ENCODE peak calls at places on chromosomes 13 and 19, in six cellular contexts. One of them, this sample, is unnamed.

GRCh38 chr19:4536798-4537197 is 1.8 kb upstream of the PLIN5 start:
- DNase-seq in endothelial cell: no peak
- DNase-seq in uterus: no peak
- DNase-seq in fibroblast of the aortic adventitia: no peak
- DNase-seq in CD4-positive, alpha-beta T cell: no peak
- DNase-seq in heart left ventricle: no peak
- DNase-seq in this sample: no peak

GRCh38 chr13:69050696-69051095 is 1056.9 kb upstream of the ATXN8OS start:
- DNase-seq in fibroblast of the aortic adventitia: no peak
- DNase-seq in heart left ventricle: no peak
- DNase-seq in uterus: no peak
- DNase-seq in CD4-positive, alpha-beta T cell: no peak
- DNase-seq in endothelial cell: no peak
- DNase-seq in this sample: no peak

GRCh38 chr19:50427997-50428425 is 4.7 kb upstream of the MYBPC2 start:
- DNase-seq in CD4-positive, alpha-beta T cell: peak; percentile 31
- DNase-seq in endothelial cell: no peak
- DNase-seq in uterus: peak; percentile 67
- DNase-seq in fibroblast of the aortic adventitia: peak; percentile 73
- DNase-seq in heart left ventricle: peak; percentile 91
- DNase-seq in this sample: peak; percentile 69

GRCh38 chr13:73603646-73604045 is 530.6 kb downstream of the KLF12 start:
- DNase-seq in uterus: no peak
- DNase-seq in CD4-positive, alpha-beta T cell: no peak
- DNase-seq in fibroblast of the aortic adventitia: no peak
- DNase-seq in heart left ventricle: no peak
- DNase-seq in endothelial cell: no peak
- DNase-seq in this sample: no peak

GRCh38 chr13:45781553-45782326 is 69.8 kb downstream of the SIAH3 start:
- DNase-seq in heart left ventricle: peak; percentile 74
- DNase-seq in endothelial cell: no peak
- DNase-seq in fibroblast of the aortic adventitia: peak; percentile 22
- DNase-seq in CD4-positive, alpha-beta T cell: no peak
- DNase-seq in uterus: peak; percentile 29
- DNase-seq in this sample: no peak

GRCh38 chr13:26475176-26476110 is 82.0 kb upstream of the WASF3 start:
- DNase-seq in fibroblast of the aortic adventitia: no peak
- DNase-seq in uterus: no peak
- DNase-seq in endothelial cell: no peak
- DNase-seq in heart left ventricle: no peak
- DNase-seq in CD4-positive, alpha-beta T cell: no peak
- DNase-seq in this sample: no peak

GRCh38 chr13:28449826-28450773 is 44.8 kb downstream of the FLT1 start:
- DNase-seq in heart left ventricle: no peak
- DNase-seq in endothelial cell: no peak
- DNase-seq in CD4-positive, alpha-beta T cell: no peak
- DNase-seq in uterus: no peak
- DNase-seq in fibroblast of the aortic adventitia: peak; percentile 10
- DNase-seq in this sample: peak; percentile 48

GRCh38 chr19:30686252-30686762 is 314.1 kb downstream of the ZNF536 start:
- DNase-seq in fibroblast of the aortic adventitia: peak; percentile 20
- DNase-seq in CD4-positive, alpha-beta T cell: no peak
- DNase-seq in heart left ventricle: no peak
- DNase-seq in endothelial cell: no peak
- DNase-seq in uterus: no peak
- DNase-seq in this sample: peak; percentile 42

GRCh38 chr19:4233282-4233853 is 4.0 kb downstream of the EBI3 start:
- DNase-seq in heart left ventricle: peak; percentile 76
- DNase-seq in uterus: no peak
- DNase-seq in endothelial cell: peak; percentile 71
- DNase-seq in fibroblast of the aortic adventitia: peak; percentile 33
- DNase-seq in CD4-positive, alpha-beta T cell: peak; percentile 61
- DNase-seq in this sample: no peak

DNA sequence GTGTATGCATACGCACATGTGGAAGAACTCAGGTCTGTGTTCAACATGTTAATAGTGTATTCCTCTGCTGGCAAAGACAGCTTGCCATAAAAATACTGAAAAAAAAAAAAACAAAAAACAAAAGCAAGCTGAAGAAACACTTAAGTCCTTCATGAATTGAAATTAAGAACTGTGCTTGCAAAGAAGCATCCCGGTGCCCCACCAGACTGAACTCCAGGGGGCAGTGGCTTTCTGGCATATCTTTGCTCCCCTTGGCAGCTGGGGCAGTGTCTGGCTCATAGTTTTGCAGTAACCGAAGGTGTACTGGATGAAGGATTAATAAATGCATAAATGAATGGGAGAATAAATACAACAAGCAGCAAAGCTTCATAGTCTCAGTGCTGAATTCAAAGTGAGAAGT is 187.6 kb downstream of the LHFPL6 start:
- DNase-seq in fibroblast of the aortic adventitia: peak; percentile 72
- DNase-seq in heart left ventricle: peak; percentile 68
- DNase-seq in uterus: peak; percentile 39
- DNase-seq in endothelial cell: peak; percentile 47
- DNase-seq in CD4-positive, alpha-beta T cell: no peak
- DNase-seq in this sample: peak; percentile 54
- TF ChIP-seq CTCF in fibroblast of the aortic adventitia: peak; percentile 67
- TF ChIP-seq CTCF in heart left ventricle: peak; percentile 62
- TF ChIP-seq CTCF in uterus: peak; percentile 40
- TF ChIP-seq CTCF in endothelial cell: peak; percentile 41
- TF ChIP-seq CTCF in CD4-positive, alpha-beta T cell: no peak
- TF ChIP-seq CTCF in this sample: peak; percentile 60

DNA sequence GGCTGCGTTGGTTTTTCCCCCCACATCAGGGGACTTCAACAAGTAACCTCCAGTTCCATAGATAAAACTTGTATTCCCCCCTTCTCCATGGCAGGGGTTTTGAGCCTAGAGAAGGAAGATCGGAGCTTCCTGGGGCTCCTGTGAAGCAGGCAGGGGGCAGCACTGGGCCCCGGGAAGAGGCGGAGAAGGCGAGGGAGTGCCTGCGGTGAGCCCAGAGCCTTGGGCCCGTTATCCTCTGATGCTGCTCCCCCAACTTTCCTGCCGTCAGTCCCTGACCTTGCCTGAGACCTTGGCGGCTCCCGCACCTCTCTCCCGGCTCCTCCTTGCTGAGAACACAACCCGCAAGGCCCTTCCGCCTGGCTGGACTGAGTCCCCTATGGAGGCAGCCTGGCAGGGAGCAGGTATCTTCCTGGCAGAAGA is 2.5 kb downstream of the LIPE start:
- DNase-seq in heart left ventricle: no peak
- DNase-seq in fibroblast of the aortic adventitia: no peak
- DNase-seq in CD4-positive, alpha-beta T cell: no peak
- DNase-seq in endothelial cell: no peak
- DNase-seq in uterus: no peak
- DNase-seq in this sample: no peak
- TF ChIP-seq CTCF in heart left ventricle: peak; percentile 12
- TF ChIP-seq CTCF in fibroblast of the aortic adventitia: no peak
- TF ChIP-seq CTCF in CD4-positive, alpha-beta T cell: no peak
- TF ChIP-seq CTCF in endothelial cell: no peak
- TF ChIP-seq CTCF in uterus: no peak
- TF ChIP-seq CTCF in this sample: no peak

DNA sequence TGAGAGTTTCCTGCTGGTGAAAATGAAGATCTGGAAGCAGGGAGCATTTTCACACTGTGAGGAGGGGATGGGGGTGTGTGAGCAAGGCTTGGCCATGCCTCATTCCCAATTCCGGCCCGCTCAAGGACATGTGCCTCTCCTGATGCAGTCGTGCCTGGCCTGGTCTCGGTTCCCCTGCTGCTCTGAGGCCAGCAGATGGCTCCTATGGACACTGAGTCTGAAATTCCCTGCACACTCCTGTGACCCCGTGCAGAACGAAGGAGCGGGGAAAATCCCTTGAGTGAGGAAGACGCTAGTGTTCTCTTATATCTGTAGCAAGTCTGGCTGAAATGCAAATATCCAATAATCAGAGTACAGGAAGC is 363 bp upstream of the ZNF763 start:
- DNase-seq in heart left ventricle: peak; percentile 73
- DNase-seq in fibroblast of the aortic adventitia: no peak
- DNase-seq in endothelial cell: no peak
- DNase-seq in CD4-positive, alpha-beta T cell: no peak
- DNase-seq in uterus: no peak
- DNase-seq in this sample: no peak
- TF ChIP-seq CTCF in heart left ventricle: no peak
- TF ChIP-seq CTCF in fibroblast of the aortic adventitia: peak; percentile 30
- TF ChIP-seq CTCF in endothelial cell: no peak
- TF ChIP-seq CTCF in CD4-positive, alpha-beta T cell: no peak
- TF ChIP-seq CTCF in uterus: peak; percentile 29
- TF ChIP-seq CTCF in this sample: peak; percentile 30

DNA sequence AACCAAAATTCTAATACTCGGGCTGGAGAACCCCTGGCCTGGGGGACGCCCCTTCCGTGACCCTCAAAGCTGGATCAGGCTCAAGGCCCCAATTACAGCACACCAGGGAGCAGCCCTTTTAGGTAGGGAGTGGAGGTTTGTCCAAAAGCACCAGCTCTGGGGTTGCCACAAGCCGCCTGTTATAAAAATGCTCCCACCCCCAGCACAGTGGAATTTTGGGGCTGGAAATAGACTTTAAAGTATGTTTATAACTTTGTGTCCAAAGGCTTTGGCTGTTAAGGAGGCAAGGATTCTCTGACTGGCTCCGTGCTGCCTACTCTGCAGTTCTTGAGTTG is 564 bp upstream of the GMIP start:
- DNase-seq in fibroblast of the aortic adventitia: no peak
- DNase-seq in endothelial cell: no peak
- DNase-seq in heart left ventricle: no peak
- DNase-seq in CD4-positive, alpha-beta T cell: no peak
- DNase-seq in uterus: no peak
- DNase-seq in this sample: no peak
- TF ChIP-seq CTCF in fibroblast of the aortic adventitia: no peak
- TF ChIP-seq CTCF in endothelial cell: peak; percentile 19
- TF ChIP-seq CTCF in heart left ventricle: no peak
- TF ChIP-seq CTCF in CD4-positive, alpha-beta T cell: peak; percentile 15
- TF ChIP-seq CTCF in uterus: no peak
- TF ChIP-seq CTCF in this sample: no peak

GRCh38 chr19:1274852-1275259 is 474 bp upstream of the FAM174C start:
- DNase-seq in endothelial cell: no peak
- DNase-seq in uterus: no peak
- DNase-seq in fibroblast of the aortic adventitia: no peak
- DNase-seq in heart left ventricle: no peak
- DNase-seq in CD4-positive, alpha-beta T cell: no peak
- DNase-seq in this sample: no peak

GRCh38 chr19:1276620-1277007 is 1.3 kb downstream of the FAM174C start:
- DNase-seq in CD4-positive, alpha-beta T cell: no peak
- DNase-seq in uterus: no peak
- DNase-seq in heart left ventricle: no peak
- DNase-seq in fibroblast of the aortic adventitia: no peak
- DNase-seq in endothelial cell: no peak
- DNase-seq in this sample: no peak

GRCh38 chr19:1274081-1274851 is 1.1 kb upstream of the FAM174C start:
- DNase-seq in uterus: peak; percentile 43
- DNase-seq in fibroblast of the aortic adventitia: no peak
- DNase-seq in CD4-positive, alpha-beta T cell: no peak
- DNase-seq in endothelial cell: no peak
- DNase-seq in heart left ventricle: no peak
- DNase-seq in this sample: no peak

GRCh38 chr19:1275976-1276619 is 768 bp downstream of the FAM174C start:
- DNase-seq in fibroblast of the aortic adventitia: no peak
- DNase-seq in endothelial cell: no peak
- DNase-seq in heart left ventricle: no peak
- DNase-seq in CD4-positive, alpha-beta T cell: no peak
- DNase-seq in uterus: no peak
- DNase-seq in this sample: no peak

DNA sequence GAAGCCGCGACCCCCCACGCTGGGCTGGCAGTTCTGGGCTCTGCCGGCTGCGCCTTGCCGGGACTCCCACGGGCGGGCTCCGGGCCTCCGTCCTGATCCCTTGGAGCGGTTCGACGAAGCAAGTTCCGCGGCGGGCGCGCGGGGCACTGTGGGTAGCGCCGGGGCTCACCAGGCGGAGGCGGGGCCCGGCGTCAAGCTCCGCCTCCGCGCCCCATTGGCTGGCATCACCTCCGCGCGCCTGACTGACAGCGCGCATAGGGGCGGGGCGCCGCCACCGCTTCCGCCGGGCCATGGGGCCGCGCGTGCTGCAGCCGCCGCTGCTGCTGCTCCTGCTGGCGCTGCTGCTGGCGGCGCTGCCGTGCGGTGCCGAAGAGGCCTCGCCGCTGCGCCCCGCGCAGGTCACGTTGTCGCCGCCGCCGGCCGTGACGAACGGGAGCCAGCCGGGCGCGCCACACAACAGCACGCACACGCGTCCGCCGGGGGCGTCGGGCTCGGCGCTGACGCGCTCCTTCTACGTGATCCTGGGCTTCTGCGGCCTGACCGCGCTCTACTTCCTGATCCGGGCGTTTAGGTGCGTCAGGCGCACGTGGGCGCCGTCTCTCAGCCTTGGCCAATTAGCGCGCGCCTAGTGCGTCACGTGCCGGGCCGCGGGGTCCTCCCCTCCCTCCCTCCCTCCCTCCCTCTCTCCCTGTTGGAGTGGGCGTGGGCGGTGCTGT is at the start of gene FAM174C:
- DNase-seq in uterus: peak; percentile 95
- DNase-seq in endothelial cell: peak; percentile 94
- DNase-seq in fibroblast of the aortic adventitia: peak; percentile 95
- DNase-seq in CD4-positive, alpha-beta T cell: peak; percentile 88
- DNase-seq in heart left ventricle: peak; percentile 97
- DNase-seq in this sample: peak; percentile 96
- TF ChIP-seq CTCF in uterus: no peak
- TF ChIP-seq CTCF in endothelial cell: no peak
- TF ChIP-seq CTCF in fibroblast of the aortic adventitia: no peak
- TF ChIP-seq CTCF in CD4-positive, alpha-beta T cell: no peak
- TF ChIP-seq CTCF in heart left ventricle: no peak
- TF ChIP-seq CTCF in this sample: no peak

GRCh38 chr19:47480658-47481057 is 3.4 kb downstream of the KPTN start:
- DNase-seq in endothelial cell: no peak
- DNase-seq in fibroblast of the aortic adventitia: no peak
- DNase-seq in CD4-positive, alpha-beta T cell: no peak
- DNase-seq in uterus: no peak
- DNase-seq in heart left ventricle: peak; percentile 42
- DNase-seq in this sample: no peak

GRCh38 chr19:47483200-47483599 is 819 bp downstream of the KPTN start:
- DNase-seq in endothelial cell: no peak
- DNase-seq in heart left ventricle: peak; percentile 54
- DNase-seq in uterus: no peak
- DNase-seq in fibroblast of the aortic adventitia: no peak
- DNase-seq in CD4-positive, alpha-beta T cell: no peak
- DNase-seq in this sample: no peak

GRCh38 chr19:47479701-47480503 is 4.1 kb downstream of the KPTN start:
- DNase-seq in heart left ventricle: peak; percentile 18
- DNase-seq in uterus: no peak
- DNase-seq in endothelial cell: peak; percentile 36
- DNase-seq in fibroblast of the aortic adventitia: no peak
- DNase-seq in CD4-positive, alpha-beta T cell: no peak
- DNase-seq in this sample: no peak

GRCh38 chr19:47483800-47484690 is at the start of gene KPTN:
- DNase-seq in endothelial cell: peak; percentile 91
- DNase-seq in heart left ventricle: peak; percentile 94
- DNase-seq in CD4-positive, alpha-beta T cell: peak; percentile 87
- DNase-seq in fibroblast of the aortic adventitia: peak; percentile 89
- DNase-seq in uterus: peak; percentile 85
- DNase-seq in this sample: peak; percentile 89

DNA sequence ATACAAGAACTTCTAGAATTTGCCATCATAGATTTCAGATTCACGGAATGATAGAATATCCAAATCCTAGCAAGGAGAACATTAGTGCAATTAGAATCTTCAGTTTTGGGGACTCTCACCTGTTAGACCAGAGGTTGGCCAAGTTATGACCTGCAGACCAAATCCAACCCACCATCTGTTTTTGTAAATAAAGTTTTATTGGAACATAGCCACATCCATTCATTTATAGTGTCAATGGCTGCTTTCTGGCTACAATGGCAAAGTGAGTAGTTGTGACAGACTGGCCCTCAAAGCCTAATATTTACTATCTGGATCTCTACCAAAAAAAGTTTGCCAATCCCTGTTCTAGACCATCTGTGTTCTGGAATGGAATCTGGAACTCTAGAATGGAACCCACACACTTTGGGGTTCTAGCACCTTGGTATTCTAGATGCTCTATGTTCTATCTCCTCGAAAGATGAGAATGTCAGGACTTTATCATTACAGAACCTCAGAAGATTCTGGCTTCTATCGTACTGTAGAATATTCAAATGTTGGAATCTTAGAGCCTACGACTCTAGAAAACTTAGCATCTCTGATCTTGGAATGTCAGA is 2.5 kb downstream of the KPTN start:
- DNase-seq in uterus: no peak
- DNase-seq in CD4-positive, alpha-beta T cell: no peak
- DNase-seq in endothelial cell: no peak
- DNase-seq in fibroblast of the aortic adventitia: no peak
- DNase-seq in heart left ventricle: no peak
- DNase-seq in this sample: no peak
- TF ChIP-seq CTCF in uterus: no peak
- TF ChIP-seq CTCF in CD4-positive, alpha-beta T cell: no peak
- TF ChIP-seq CTCF in endothelial cell: no peak
- TF ChIP-seq CTCF in fibroblast of the aortic adventitia: no peak
- TF ChIP-seq CTCF in heart left ventricle: no peak
- TF ChIP-seq CTCF in this sample: no peak

This sample was measured in AG10803.